ENCODE peak calls at places on chromosome 9, in seven cellular contexts. K is mesenchymal stem cell; J is heart right ventricle; X is aorta; S is HCT116; L is SK-N-SH; M is naive thymus-derived CD4-positive, alpha-beta T cell. T is an unnamed sample. For H3K27me3, the result is how much of the 10 kb centered on the place peaks cover.

GRCh38 chr9:31519011-31519410 is 865.4 kb upstream of the ACO1 start:
- DNase-seq in K (no peak), L (no peak), S (no peak), X (peak), J (no peak), M (peak), T (no peak)

GRCh38 chr9:77534376-77535057 is 113.6 kb downstream of the GNA14 start:
- DNase-seq in K (no peak), M (no peak), L (no peak), S (no peak), X (no peak), J (no peak), T (no peak)

GRCh38 chr9:121825481-121825830 is 174.0 kb downstream of the DAB2IP start:
- DNase-seq in M (no peak), X (no peak), K (no peak), L (no peak), J (no peak), S (no peak), T (no peak)

GRCh38 chr9:87556821-87557220 is 59.2 kb downstream of the DAPK1 start:
- DNase-seq in K (no peak), M (no peak), J (peak), L (no peak), S (no peak), X (no peak), T (no peak)

GRCh38 chr9:104860280-104860679 is 67.7 kb downstream of the ABCA1 start:
- DNase-seq in L (no peak), M (no peak), J (no peak), K (no peak), S (no peak), X (no peak), T (no peak)

GRCh38 chr9:99361827-99362226 is 139.7 kb downstream of the SEC61B start:
- DNase-seq in L (no peak), S (no peak), J (no peak), M (no peak), X (no peak), K (no peak), T (no peak)

GRCh38 chr9:95923794-95924193 is 48.3 kb downstream of the ERCC6L2 start:
- DNase-seq in M (no peak), L (no peak), S (no peak), K (no peak), X (no peak), J (no peak), T (no peak)

GRCh38 chr9:130632841-130633240 is 31.6 kb upstream of the PRDM12 start:
- DNase-seq in M (no peak), L (no peak), K (no peak), S (no peak), J (no peak), X (no peak), T (no peak)

GRCh38 chr9:83006378-83006777 is 56.6 kb downstream of the RASEF start:
- DNase-seq in K (no peak), M (no peak), S (no peak), X (no peak), L (no peak), J (no peak), T (no peak)

GRCh38 chr9:114624656-114625055 is 13.6 kb downstream of the TMEM268 start:
- DNase-seq in M (no peak), J (no peak), X (no peak), S (no peak), K (no peak), L (no peak), T (no peak)

GRCh38 chr9:17571825-17572224 is 7.0 kb upstream of the SH3GL2 start:
- DNase-seq in K (no peak), X (no peak), M (no peak), L (no peak), S (no peak), J (no peak), T (no peak)

GRCh38 chr9:33638516-33638915 is 114.5 kb downstream of the ANKRD18B start:
- DNase-seq in M (no peak), K (no peak), X (no peak), L (no peak), S (no peak), J (no peak), T (no peak)

GRCh38 chr9:33628865-33629410 is 104.9 kb downstream of the ANKRD18B start:
- DNase-seq in L (no peak), X (no peak), S (no peak), J (no peak), K (no peak), M (no peak), T (no peak)

GRCh38 chr9:33637881-33638280 is 113.8 kb downstream of the ANKRD18B start:
- DNase-seq in M (no peak), S (no peak), K (no peak), J (no peak), L (no peak), X (no peak), T (no peak)

GRCh38 chr9:33633621-33634020 is 109.6 kb downstream of the ANKRD18B start:
- DNase-seq in K (no peak), L (no peak), S (no peak), X (no peak), M (no peak), J (no peak), T (no peak)
- H3K27me3 ChIP-seq in K (half or more), L (under half), S (under half), X (under half), M (under half), J (under half), T (under half)

DNA sequence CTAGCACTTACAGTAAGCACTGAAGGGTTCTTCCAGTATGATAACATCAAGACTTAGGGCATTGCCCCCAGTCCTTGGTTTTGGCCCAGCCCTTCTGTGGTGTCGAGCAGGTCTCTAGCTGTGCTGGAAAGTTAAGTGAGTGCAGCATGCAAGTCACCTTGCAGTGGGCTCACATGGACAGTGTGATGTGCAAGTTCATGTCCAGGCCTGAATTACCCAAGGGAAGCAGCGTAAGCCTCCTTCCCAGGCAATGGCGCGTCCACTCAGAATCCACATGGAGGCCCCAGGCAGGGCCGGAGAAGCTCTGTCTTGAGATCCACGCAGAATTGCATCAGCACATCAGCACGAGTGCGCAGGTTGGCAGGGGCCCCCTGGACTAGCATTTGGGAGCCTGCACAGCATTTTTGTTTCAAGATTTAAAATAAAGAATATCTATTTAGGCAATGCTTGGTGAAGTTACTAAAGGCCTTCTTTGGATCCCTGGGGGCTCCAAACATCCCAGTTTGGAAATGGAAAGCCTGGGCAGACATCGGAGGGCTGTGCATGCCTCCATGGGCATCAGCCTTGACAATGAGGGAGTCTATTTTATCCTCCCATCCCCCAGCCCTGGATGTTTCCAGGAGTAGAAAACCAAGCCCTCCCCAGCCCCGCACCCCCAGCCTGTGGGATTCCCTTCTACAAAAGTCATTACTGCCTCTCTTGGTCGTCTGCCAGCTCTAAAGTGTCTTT is 108.3 kb upstream of the ALDH1B1 start:
- DNase-seq in K (no peak), M (no peak), S (no peak), X (no peak), J (no peak), L (no peak), T (no peak)
- H3K4me3 ChIP-seq in K (no peak), M (no peak), S (no peak), X (no peak), J (no peak), L (no peak), T (no peak)

GRCh38 chr9:134730011-134730760 is 88.6 kb downstream of the COL5A1 start:
- DNase-seq in J (peak), K (no peak), X (no peak), S (no peak), M (no peak), L (no peak), T (no peak)
- H3K27me3 ChIP-seq in J (under half), K (under half), X (under half), S (under half), M (under half), L (under half), T (under half)

DNA sequence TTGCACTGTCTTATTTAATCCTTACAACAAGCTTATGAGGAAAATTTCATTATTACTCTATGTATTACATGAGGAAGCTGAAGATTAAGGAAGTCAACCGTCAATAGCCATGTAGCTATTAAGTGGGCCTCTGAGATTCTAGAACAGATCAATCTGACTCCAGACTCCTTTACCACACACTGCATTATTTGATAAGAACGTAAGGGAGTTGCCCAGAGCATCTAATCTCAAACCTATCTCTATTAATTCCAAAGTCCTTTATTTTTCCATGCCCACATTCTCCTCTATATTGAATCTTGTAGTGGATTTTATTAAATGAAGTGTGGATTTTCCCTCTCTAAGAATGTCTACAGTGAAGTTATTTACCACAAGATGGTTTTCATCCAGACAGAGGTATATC is 118.2 kb upstream of the MTAP start:
- DNase-seq in M (no peak), X (no peak), J (no peak), K (no peak), L (no peak), S (no peak), T (no peak)
- H3K4me3 ChIP-seq in M (no peak), X (no peak), J (no peak), K (no peak), L (no peak), S (no peak), T (no peak)

GRCh38 chr9:36901528-36901927 is 132.5 kb downstream of the PAX5 start:
- DNase-seq in M (no peak), X (no peak), K (no peak), S (no peak), L (no peak), J (no peak), T (no peak)

GRCh38 chr9:36902063-36902735 is 131.9 kb downstream of the PAX5 start:
- DNase-seq in L (no peak), J (no peak), M (no peak), X (no peak), S (no peak), K (no peak), T (no peak)

GRCh38 chr9:36902861-36903524 is 131.1 kb downstream of the PAX5 start:
- DNase-seq in S (no peak), J (no peak), K (no peak), M (no peak), X (no peak), L (no peak), T (no peak)

GRCh38 chr9:36905101-36906066 is 128.7 kb downstream of the PAX5 start:
- DNase-seq in J (no peak), L (no peak), M (no peak), X (no peak), K (no peak), S (no peak), T (no peak)

DNA sequence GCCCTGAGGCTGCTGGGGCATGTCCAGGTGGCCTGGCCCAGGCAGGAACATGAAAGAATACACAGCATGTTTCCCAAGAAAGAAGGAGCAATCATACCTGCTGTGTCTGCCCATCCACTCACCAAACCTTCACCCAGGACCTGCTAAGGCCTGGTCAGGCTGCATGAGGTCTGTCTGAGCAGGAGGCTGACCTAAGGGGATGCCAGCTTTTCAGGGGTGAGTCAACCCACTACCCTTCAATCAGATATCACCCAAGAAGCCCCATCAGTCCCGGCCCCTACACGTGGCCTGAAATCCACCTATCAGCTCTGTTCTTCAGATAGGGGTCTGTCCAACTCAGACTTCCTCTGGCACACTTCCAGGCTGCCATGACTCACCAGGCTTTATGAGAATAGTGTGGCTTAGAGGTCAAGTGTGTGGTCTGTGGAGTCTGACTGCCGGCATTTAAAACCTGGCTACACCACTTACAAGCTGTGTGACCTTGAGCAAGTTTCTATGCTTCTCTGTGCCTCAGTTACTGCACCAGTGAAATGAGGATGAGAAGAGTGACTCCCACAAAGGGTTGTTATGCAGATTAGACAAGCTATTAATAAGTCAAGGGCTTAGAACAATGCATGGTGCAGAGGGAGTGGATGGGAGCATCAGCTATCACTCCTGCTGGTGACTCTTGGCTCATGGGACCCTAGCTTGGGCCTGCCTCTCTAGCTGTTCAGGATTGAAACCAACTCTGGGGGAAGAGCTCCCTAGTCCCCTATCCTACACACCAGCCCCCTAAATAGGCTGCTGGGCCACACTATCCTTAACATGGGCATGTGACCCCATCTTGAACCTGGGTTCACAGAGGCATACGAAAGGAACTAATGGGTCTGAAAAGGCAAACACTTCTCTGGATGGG is 130.3 kb downstream of the PAX5 start:
- DNase-seq in S (peak), K (peak), M (no peak), L (peak), J (no peak), X (no peak), T (peak)
- H3K27me3 ChIP-seq in S (half or more), K (half or more), M (under half), L (under half), J (under half), X (under half), T (under half)

DNA sequence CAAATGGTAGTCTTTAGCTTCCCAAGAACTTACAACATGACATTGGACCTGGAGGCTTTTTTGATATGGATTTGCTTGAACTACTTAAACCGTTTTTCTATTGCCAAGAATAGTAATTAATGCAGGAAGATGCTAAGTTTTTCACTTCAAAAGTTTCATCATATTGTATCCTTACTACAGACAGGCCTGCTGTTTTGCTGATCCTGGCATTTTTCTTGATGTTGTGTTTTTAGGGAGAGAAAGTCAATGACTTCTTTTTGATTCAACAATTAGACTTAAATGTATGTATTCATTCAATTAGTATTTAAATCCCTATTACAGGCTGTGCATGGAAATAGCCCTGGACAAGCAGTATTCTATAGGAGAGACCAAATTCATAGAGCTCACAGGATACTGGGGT is 172.7 kb downstream of the TRPM3 start:
- DNase-seq in M (no peak), L (no peak), K (no peak), X (no peak), S (no peak), J (no peak), T (no peak)
- H3K4me3 ChIP-seq in M (no peak), L (no peak), K (no peak), X (no peak), S (no peak), J (no peak), T (no peak)

GRCh38 chr9:124498499-124499146 is 8.6 kb downstream of the NR5A1 start:
- DNase-seq in M (no peak), X (no peak), S (no peak), L (no peak), K (no peak), J (no peak), T (no peak)
- H3K27me3 ChIP-seq in M (under half), X (under half), S (under half), L (under half), K (half or more), J (under half), T (under half)

GRCh38 chr9:109319631-109320233 is 1.1 kb downstream of the EPB41L4B start:
- DNase-seq in K (no peak), M (no peak), L (peak), S (no peak), X (peak), J (peak), T (no peak)

GRCh38 chr9:109317979-109318671 is 2.7 kb downstream of the EPB41L4B start:
- DNase-seq in K (no peak), S (no peak), X (no peak), J (no peak), M (no peak), L (no peak), T (no peak)

GRCh38 chr9:109317311-109317978 is 3.4 kb downstream of the EPB41L4B start:
- DNase-seq in M (no peak), X (no peak), J (no peak), S (no peak), K (no peak), L (peak), T (no peak)

GRCh38 chr9:109320338-109320733 is 523 bp downstream of the EPB41L4B start:
- DNase-seq in J (no peak), K (no peak), S (no peak), X (no peak), M (no peak), L (peak), T (no peak)

DNA sequence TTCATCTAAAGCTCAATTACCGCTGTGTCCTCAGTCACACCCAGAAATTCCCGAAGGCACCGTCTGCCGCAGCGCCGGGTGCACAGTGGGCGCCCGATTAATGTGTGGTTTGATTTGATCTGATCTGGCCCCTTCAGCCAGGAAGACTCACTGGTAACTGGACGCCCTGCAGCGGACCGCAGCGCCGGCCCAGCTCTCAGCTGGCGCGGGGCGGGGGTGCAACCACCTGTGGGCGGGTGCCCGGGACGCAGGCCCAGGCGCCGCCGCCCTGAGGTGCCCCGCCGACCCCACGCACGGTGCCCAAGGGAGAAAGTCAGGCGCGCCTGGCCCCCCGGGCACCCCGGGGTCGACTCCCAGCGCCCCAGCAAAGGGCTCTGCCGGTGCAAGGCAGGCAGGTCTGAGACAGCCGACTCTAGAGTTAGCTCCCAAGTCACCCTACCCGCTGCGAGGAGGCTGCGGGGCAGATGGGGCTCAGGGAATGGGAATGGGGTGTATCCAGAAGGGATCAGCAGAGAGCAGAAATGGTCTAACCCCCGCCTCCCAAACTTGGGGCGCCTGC is 1.7 kb downstream of the EPB41L4B start:
- DNase-seq in K (no peak), S (no peak), M (no peak), L (peak), J (no peak), X (no peak), T (no peak)
- H3K4me3 ChIP-seq in K (peak), S (peak), M (no peak), L (peak), J (peak), X (no peak), T (peak)